ENCODE peak calls at places on chromosomes 16 and 17, in six cellular contexts. Y, L, H, R, W and E are unnamed samples.

GRCh38 chr16:46896314-46896968 is 12.3 kb downstream of the GPT2 start:
- DNase-seq in Y (no peak), L (no peak), H (no peak), R (no peak), W (no peak), E (peak; percentile 34)

GRCh38 chr16:71459510-71459909 is 2.5 kb downstream of the ZNF23 start:
- DNase-seq in Y (no peak), L (no peak), H (no peak), R (no peak), W (no peak), E (no peak)

GRCh38 chr17:8832711-8833352 is 33.7 kb upstream of the MFSD6L start:
- DNase-seq in Y (peak; percentile 11), L (no peak), H (no peak), R (peak; percentile 5), W (peak; percentile 55), E (no peak)

GRCh38 chr17:82668631-82669099 is 20.4 kb upstream of the WDR45B start:
- DNase-seq in Y (peak; percentile 73), L (no peak), H (no peak), R (no peak), W (peak; percentile 55), E (peak; percentile 12)

GRCh38 chr16:82621796-82622195 is 5.0 kb upstream of the CDH13 start:
- DNase-seq in Y (no peak), L (no peak), H (no peak), R (no peak), W (no peak), E (no peak)

GRCh38 chr16:75254359-75254837 is 3.0 kb upstream of the BCAR1 start:
- DNase-seq in Y (no peak), L (peak; percentile 63), H (no peak), R (no peak), W (no peak), E (no peak)

GRCh38 chr17:20264996-20265395 is 202.3 kb downstream of the LGALS9B start:
- DNase-seq in Y (no peak), L (no peak), H (no peak), R (no peak), W (no peak), E (no peak)

GRCh38 chr16:89261691-89262563 is 44.4 kb downstream of the ZNF778 start:
- DNase-seq in Y (no peak), L (no peak), H (no peak), R (no peak), W (no peak), E (no peak)

GRCh38 chr16:69330286-69331109 is at the start of gene PDF:
- DNase-seq in Y (peak; percentile 90), L (peak; percentile 92), H (peak; percentile 83), R (peak; percentile 79), W (peak; percentile 91), E (peak; percentile 81)

GRCh38 chr16:64627781-64628180 is 494.1 kb downstream of the CDH11 start:
- DNase-seq in Y (no peak), L (no peak), H (no peak), R (no peak), W (no peak), E (no peak)

GRCh38 chr16:80974649-80975376 is 31.9 kb downstream of the CMC2 start:
- DNase-seq in Y (peak; percentile 24), L (peak; percentile 21), H (no peak), R (no peak), W (no peak), E (no peak)

GRCh38 chr16:27449434-27450188 is 47.6 kb downstream of the IL21R start:
- DNase-seq in Y (peak; percentile 23), L (no peak), H (peak; percentile 84), R (peak; percentile 79), W (peak; percentile 86), E (no peak)

GRCh38 chr17:50102164-50102991 is 7.2 kb downstream of the PDK2 start:
- DNase-seq in Y (no peak), L (no peak), H (no peak), R (no peak), W (no peak), E (no peak)

GRCh38 chr17:39576187-39576586 is 31.5 kb downstream of the NEUROD2 start:
- DNase-seq in Y (peak; percentile 27), L (no peak), H (no peak), R (no peak), W (no peak), E (no peak)